ENCODE peak calls at places on chromosomes 5 and 9, in nine cellular contexts. P, Y, B, I, W, V, E, X and G are unnamed samples.

GRCh38 chr5:157977957-157978505 is 119.1 kb upstream of the CLINT1 start:
- DNase-seq in P (no peak), Y (no peak), B (no peak), I (no peak), W (no peak), V (no peak), E (no peak), X (peak), G (no peak)

GRCh38 chr9:81772144-81772543 is 82.8 kb upstream of the TLE1 start:
- DNase-seq in P (no peak), Y (no peak), B (no peak), I (no peak), W (peak), V (no peak), E (no peak), X (no peak), G (no peak)

GRCh38 chr5:166073921-166074838 is 2217.3 kb upstream of the WWC1 start:
- DNase-seq in P (no peak), Y (no peak), B (no peak), I (no peak), W (no peak), V (no peak), E (no peak), X (no peak), G (no peak)

GRCh38 chr5:137954131-137954879 is 65.0 kb downstream of the PKD2L2 start:
- DNase-seq in P (peak), Y (no peak), B (peak), I (no peak), W (peak), V (no peak), E (no peak), X (peak), G (no peak)

GRCh38 chr5:172638209-172638768 is 2.8 kb upstream of the NEURL1B start:
- DNase-seq in P (peak), Y (no peak), B (no peak), I (no peak), W (no peak), V (no peak), E (peak), X (no peak), G (no peak)

GRCh38 chr5:27682600-27682999 is 644.2 kb upstream of the CDH9 start:
- DNase-seq in P (no peak), Y (no peak), B (peak), I (no peak), W (no peak), V (no peak), E (no peak), X (no peak), G (no peak)

GRCh38 chr5:122076669-122077450 is 1.2 kb downstream of the LOX start:
- DNase-seq in P (peak), Y (no peak), B (peak), I (no peak), W (peak), V (peak), E (peak), X (peak), G (peak)

GRCh38 chr9:94757158-94757557 is 30.7 kb downstream of the AOPEP start:
- DNase-seq in P (no peak), Y (no peak), B (no peak), I (no peak), W (peak), V (no peak), E (no peak), X (no peak), G (no peak)

GRCh38 chr5:1527533-1528205 is 3.9 kb upstream of the LPCAT1 start:
- DNase-seq in P (no peak), Y (no peak), B (no peak), I (no peak), W (no peak), V (no peak), E (no peak), X (no peak), G (no peak)

GRCh38 chr5:137016783-137017324 is 482.3 kb downstream of the SPOCK1 start:
- DNase-seq in P (no peak), Y (no peak), B (no peak), I (no peak), W (no peak), V (no peak), E (no peak), X (no peak), G (no peak)

GRCh38 chr9:79221084-79221483 is 350.7 kb upstream of the TLE4 start:
- DNase-seq in P (no peak), Y (no peak), B (peak), I (no peak), W (peak), V (no peak), E (no peak), X (no peak), G (no peak)

GRCh38 chr9:129027224-129027684 is 877 bp downstream of the SH3GLB2 start:
- DNase-seq in P (no peak), Y (no peak), B (no peak), I (no peak), W (peak), V (no peak), E (no peak), X (peak), G (no peak)

GRCh38 chr5:54616031-54616430 is 98.5 kb downstream of the SNX18 start:
- DNase-seq in P (peak), Y (no peak), B (no peak), I (no peak), W (peak), V (no peak), E (no peak), X (no peak), G (peak)

GRCh38 chr9:757246-757881 is 84.1 kb upstream of the DMRT1 start:
- DNase-seq in P (peak), Y (no peak), B (no peak), I (no peak), W (peak), V (no peak), E (peak), X (peak), G (no peak)

GRCh38 chr5:41087461-41087860 is 16.3 kb upstream of the MROH2B start:
- DNase-seq in P (no peak), Y (no peak), B (no peak), I (no peak), W (peak), V (no peak), E (no peak), X (no peak), G (no peak)

GRCh38 chr5:120684213-120684612 is 220.1 kb downstream of the PRR16 start:
- DNase-seq in P (no peak), Y (no peak), B (no peak), I (no peak), W (peak), V (no peak), E (no peak), X (no peak), G (no peak)

GRCh38 chr5:56569051-56569450 is 246.3 kb upstream of the MAP3K1 start:
- DNase-seq in P (no peak), Y (no peak), B (no peak), I (no peak), W (peak), V (no peak), E (no peak), X (no peak), G (no peak)